ENCODE peak calls at places on chromosomes 11 and 22, in four cellular contexts. H is right cardiac atrium, P is cardiac muscle cell, Q is H9. T is an unnamed sample.

GRCh38 chr11:17405232-17406005 is 17.0 kb upstream of the KCNJ11 start:
- DNase-seq in H (peak; percentile 86), P (peak; percentile 64), Q (peak; percentile 54), T (peak; percentile 64)

GRCh38 chr11:130389315-130389935 is 39.0 kb downstream of the ADAMTS8 start:
- DNase-seq in H (peak; percentile 83), P (no peak), Q (no peak), T (no peak)

GRCh38 chr11:72924568-72925190 is 110.5 kb downstream of the ATG16L2 start:
- DNase-seq in H (no peak), P (peak; percentile 74), Q (no peak), T (no peak)

GRCh38 chr22:30196141-30196866 is 50.3 kb downstream of the LIF start:
- DNase-seq in H (peak; percentile 89), P (peak; percentile 99), Q (peak; percentile 87), T (no peak)

GRCh38 chr11:111930472-111930871 is 6.7 kb upstream of the DIXDC1 start:
- DNase-seq in H (no peak), P (no peak), Q (no peak), T (no peak)

GRCh38 chr11:76551400-76551799 is 106.6 kb downstream of the EMSY start:
- DNase-seq in H (no peak), P (peak; percentile 26), Q (no peak), T (no peak)

GRCh38 chr11:74004694-74005615 is 3.9 kb downstream of the UCP3 start:
- DNase-seq in H (peak; percentile 66), P (no peak), Q (no peak), T (no peak)

GRCh38 chr11:104094576-104094975 is 58.1 kb downstream of the DDI1 start:
- DNase-seq in H (no peak), P (no peak), Q (no peak), T (no peak)

GRCh38 chr22:42754658-42755057 is 34.0 kb upstream of the A4GALT start:
- DNase-seq in H (peak; percentile 71), P (peak; percentile 76), Q (no peak), T (no peak)

GRCh38 chr11:8231979-8232378 is 31.7 kb downstream of the LMO1 start:
- DNase-seq in H (no peak), P (no peak), Q (no peak), T (peak; percentile 34)

GRCh38 chr11:118684187-118684586 is 4.7 kb upstream of the TREH start:
- DNase-seq in H (no peak), P (no peak), Q (no peak), T (no peak)

GRCh38 chr22:19807914-19808872 is 46.5 kb downstream of the GNB1L start:
- DNase-seq in H (no peak), P (no peak), Q (no peak), T (no peak)

GRCh38 chr11:112968988-112969714 is 7.9 kb downstream of the NCAM1 start:
- DNase-seq in H (no peak), P (peak; percentile 78), Q (no peak), T (no peak)

GRCh38 chr11:95341246-95341645 is 110.2 kb upstream of the SESN3 start:
- DNase-seq in H (no peak), P (no peak), Q (no peak), T (no peak)

GRCh38 chr22:30420401-30421178 is 5.0 kb upstream of the MTFP1 start:
- DNase-seq in H (no peak), P (peak; percentile 88), Q (no peak), T (no peak)

GRCh38 chr11:125303186-125303585 is 138.6 kb downstream of the PKNOX2 start:
- DNase-seq in H (no peak), P (no peak), Q (no peak), T (no peak)

GRCh38 chr11:11876458-11876857 is 34.7 kb downstream of the USP47 start:
- DNase-seq in H (no peak), P (no peak), Q (peak; percentile 50), T (peak; percentile 10)

GRCh38 chr11:34492806-34493414 is 20.7 kb downstream of the ELF5 start:
- DNase-seq in H (peak; percentile 86), P (peak; percentile 78), Q (peak; percentile 44), T (peak; percentile 46)

GRCh38 chr11:121814962-121815361 is 301.1 kb downstream of the BLID start:
- DNase-seq in H (no peak), P (no peak), Q (no peak), T (no peak)

GRCh38 chr22:35914665-35915476 is 113.8 kb downstream of the RBFOX2 start:
- DNase-seq in H (peak; percentile 61), P (peak; percentile 91), Q (peak; percentile 88), T (peak; percentile 79)

GRCh38 chr11:57775474-57775873 is 13.9 kb downstream of the CTNND1 start:
- DNase-seq in H (no peak), P (peak; percentile 55), Q (no peak), T (no peak)

GRCh38 chr22:38187413-38188212 is 6.0 kb upstream of the PLA2G6 start:
- DNase-seq in H (no peak), P (peak; percentile 71), Q (no peak), T (no peak)

GRCh38 chr11:65503606-65503922 is 4.7 kb downstream of the MALAT1 start:
- DNase-seq in H (no peak), P (peak; percentile 61), Q (no peak), T (no peak)

GRCh38 chr11:34243620-34244493 is 114.0 kb downstream of the ABTB2 start:
- DNase-seq in H (no peak), P (peak; percentile 62), Q (no peak), T (no peak)

GRCh38 chr11:76620471-76620870 is 50.1 kb downstream of the LRRC32 start:
- DNase-seq in H (no peak), P (peak; percentile 88), Q (no peak), T (no peak)

GRCh38 chr22:24357547-24357946 is 69.9 kb upstream of the ADORA2A start:
- DNase-seq in H (no peak), P (no peak), Q (no peak), T (no peak)

GRCh38 chr11:63768232-63769043 is at the start of gene ZFTA:
- DNase-seq in H (peak; percentile 86), P (peak; percentile 70), Q (peak; percentile 73), T (peak; percentile 59)

GRCh38 chr22:38081941-38082828 is 1.8 kb downstream of the SLC16A8 start:
- DNase-seq in H (no peak), P (no peak), Q (no peak), T (no peak)

GRCh38 chr11:72773291-72773690 is 20.6 kb downstream of the STARD10 start:
- DNase-seq in H (peak; percentile 78), P (peak; percentile 86), Q (no peak), T (peak; percentile 92)

GRCh38 chr22:44348963-44349950 is 36.5 kb upstream of the SHISAL1 start:
- DNase-seq in H (peak; percentile 66), P (peak; percentile 41), Q (no peak), T (no peak)

GRCh38 chr11:72378704-72379383 is 55.5 kb downstream of the CLPB start:
- DNase-seq in H (peak; percentile 91), P (peak; percentile 62), Q (no peak), T (no peak)

GRCh38 chr11:35116762-35117588 is 22.0 kb upstream of the CD44 start:
- DNase-seq in H (peak; percentile 50), P (peak; percentile 50), Q (no peak), T (no peak)

GRCh38 chr11:15714641-15715399 is 600.1 kb downstream of the INSC start:
- DNase-seq in H (no peak), P (no peak), Q (no peak), T (no peak)

GRCh38 chr22:50697667-50698506 is 25.3 kb downstream of the SHANK3 start:
- DNase-seq in H (peak; percentile 47), P (no peak), Q (no peak), T (peak; percentile 17)

GRCh38 chr11:16942917-16943316 is 71.3 kb downstream of the PLEKHA7 start:
- DNase-seq in H (no peak), P (no peak), Q (no peak), T (no peak)

GRCh38 chr11:95432714-95433503 is 201.9 kb upstream of the SESN3 start:
- DNase-seq in H (no peak), P (no peak), Q (no peak), T (no peak)

GRCh38 chr11:118911880-118912741 is 13.6 kb downstream of the BCL9L start:
- DNase-seq in H (peak; percentile 91), P (peak; percentile 89), Q (peak; percentile 98), T (peak; percentile 83)

GRCh38 chr22:38843201-38843715 is 570 bp downstream of the NPTXR start:
- DNase-seq in H (peak; percentile 77), P (peak; percentile 82), Q (peak; percentile 52), T (peak; percentile 87)

GRCh38 chr22:19615867-19616581 is 91.8 kb upstream of the CLDN5 start:
- DNase-seq in H (no peak), P (no peak), Q (peak; percentile 67), T (no peak)

GRCh38 chr22:47309946-47310345 is 547.5 kb downstream of the TBC1D22A start:
- DNase-seq in H (no peak), P (no peak), Q (no peak), T (no peak)
- H3K9me3 ChIP-seq in H (no peaks in the 10 kb centered on the region), P (no peaks in the 10 kb centered on the region), Q (peaks cover 71% of the 10 kb centered on the region), T (no peaks in the 10 kb centered on the region)

GRCh38 chr22:47374273-47374771 is 611.9 kb downstream of the TBC1D22A start:
- DNase-seq in H (no peak), P (no peak), Q (no peak), T (no peak)
- H3K9me3 ChIP-seq in H (no peaks in the 10 kb centered on the region), P (no peaks in the 10 kb centered on the region), Q (peaks cover 91% of the 10 kb centered on the region), T (peaks cover 2% of the 10 kb centered on the region)

DNA sequence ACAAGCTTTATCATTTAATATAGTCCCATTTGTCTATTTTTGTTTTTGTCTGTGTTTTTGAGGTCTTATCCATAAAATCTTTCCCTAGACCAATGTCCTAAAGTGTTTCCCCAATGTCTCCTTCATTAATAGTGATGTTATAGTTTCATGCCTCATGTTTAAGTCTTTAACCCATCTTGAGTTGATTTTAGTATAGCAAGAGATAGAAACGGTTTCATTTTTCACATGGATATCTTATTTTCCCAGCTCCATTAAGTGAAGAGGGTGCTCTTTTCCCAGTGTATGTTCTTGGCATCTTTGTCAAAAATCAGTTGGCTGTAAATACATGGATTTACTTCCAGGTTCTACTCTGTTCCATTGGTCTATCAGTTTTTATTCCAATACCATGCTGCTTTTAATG is 58.2 kb downstream of the KCNQ1OT1 start:
- DNase-seq in H (no peak), P (no peak), Q (no peak), T (no peak)
- H3K9me3 ChIP-seq in H (peaks cover 6% of the 10 kb centered on the region), P (no peaks in the 10 kb centered on the region), Q (peaks cover 49% of the 10 kb centered on the region), T (no peaks in the 10 kb centered on the region)

GRCh38 chr11:27926981-27927481 is 180.9 kb downstream of the KIF18A start:
- DNase-seq in H (no peak), P (peak; percentile 64), Q (no peak), T (no peak)
- H3K9me3 ChIP-seq in H (peaks cover 3% of the 10 kb centered on the region), P (no peaks in the 10 kb centered on the region), Q (no peaks in the 10 kb centered on the region), T (no peaks in the 10 kb centered on the region)

DNA sequence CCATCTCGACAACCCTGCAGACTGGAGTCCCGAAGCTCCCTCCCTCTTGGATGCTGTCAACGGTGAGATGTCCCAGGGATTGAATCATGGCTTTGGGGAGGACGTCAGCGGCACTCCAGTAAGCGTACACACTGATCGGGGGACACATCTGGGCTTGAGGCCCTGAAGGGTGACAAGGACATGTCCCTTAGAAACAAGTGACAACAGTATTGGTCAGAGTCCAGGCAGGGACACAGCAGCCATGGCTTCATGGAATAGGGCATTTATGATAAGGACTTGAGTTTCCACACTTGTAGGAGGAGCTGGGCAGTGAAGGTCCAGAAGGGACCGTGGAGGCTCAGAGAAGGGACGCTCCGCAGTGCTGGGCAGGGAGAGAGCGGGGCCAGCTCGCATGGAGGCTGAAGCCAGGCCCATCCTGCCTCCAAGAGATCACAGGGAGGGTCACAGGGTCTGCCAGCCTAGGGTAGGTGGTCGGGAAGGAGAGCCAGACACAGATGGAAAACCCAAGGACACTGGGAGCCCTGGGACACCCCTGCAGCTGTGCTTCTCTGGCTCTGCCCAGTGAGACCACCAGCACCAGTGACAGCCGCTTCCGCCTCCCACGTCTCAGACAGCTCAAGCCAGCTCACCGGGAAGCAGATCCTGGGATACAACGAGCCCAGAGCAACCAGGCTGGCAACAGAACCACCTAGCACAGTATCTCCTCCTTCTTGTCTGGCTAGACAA is 22.9 kb upstream of the RFPL3 start:
- DNase-seq in H (no peak), P (no peak), Q (peak; percentile 25), T (no peak)
- H3K9me3 ChIP-seq in H (no peaks in the 10 kb centered on the region), P (no peaks in the 10 kb centered on the region), Q (no peaks in the 10 kb centered on the region), T (no peaks in the 10 kb centered on the region)